ENCODE peak calls at places on chromosomes 1 and 21, in eight cellular contexts. E is CD8-positive, alpha-beta T cell; D is globus pallidus; W is HTR-8/SVneo; U is adrenal gland; F is HEK293T; Q is anterior cingulate cortex; M is glutamatergic neuron. H is an unnamed sample.
A peak's percentile ranks its signal among the peaks of the same experiment; 100 is the strongest.

GRCh38 chr1:38680801-38681510 is 178.6 kb downstream of the RRAGC start:
- DNase-seq in M (no peak), E (no peak), F (no peak), W (no peak), Q (no peak), D (no peak), U (peak; percentile 19), H (no peak)

GRCh38 chr1:100455478-100456072 is 82.4 kb upstream of the GPR88 start:
- DNase-seq in E (no peak), W (no peak), F (no peak), D (no peak), M (no peak), Q (no peak), U (no peak), H (no peak)

GRCh38 chr1:167984886-167985489 is 48.1 kb upstream of the MPC2 start:
- DNase-seq in W (no peak), M (no peak), D (no peak), U (no peak), E (no peak), F (no peak), Q (no peak), H (no peak)

GRCh38 chr1:86054396-86054795 is 102.2 kb downstream of the COL24A1 start:
- DNase-seq in D (no peak), W (no peak), E (no peak), F (no peak), U (no peak), M (no peak), Q (no peak), H (no peak)

GRCh38 chr1:245099401-245099800 is 55.4 kb upstream of the KIF26B start:
- DNase-seq in D (peak; percentile 59), F (no peak), Q (no peak), E (no peak), M (no peak), W (no peak), U (no peak), H (no peak)

GRCh38 chr1:168731244-168731643 is 2.2 kb upstream of the DPT start:
- DNase-seq in F (no peak), W (no peak), D (no peak), Q (no peak), E (no peak), M (no peak), U (no peak), H (no peak)

GRCh38 chr1:200116324-200116723 is 88.8 kb downstream of the NR5A2 start:
- DNase-seq in E (no peak), D (no peak), F (no peak), Q (no peak), M (no peak), U (no peak), W (no peak), H (no peak)

GRCh38 chr1:110631836-110632620 is 25.9 kb upstream of the KCNA2 start:
- DNase-seq in F (no peak), Q (no peak), U (no peak), D (no peak), M (no peak), W (no peak), E (no peak), H (no peak)

GRCh38 chr1:179955318-179955638 is 668 bp downstream of the CEP350 start:
- DNase-seq in E (no peak), M (no peak), U (no peak), W (peak; percentile 10), Q (no peak), D (peak; percentile 40), F (no peak), H (no peak)

GRCh38 chr1:41612953-41613352 is 128.5 kb upstream of the EDN2 start:
- DNase-seq in Q (no peak), F (no peak), D (no peak), E (no peak), M (no peak), W (no peak), U (no peak), H (peak; percentile 54)

GRCh38 chr1:39829791-39830533 is 41.3 kb upstream of the BMP8B start:
- DNase-seq in E (no peak), Q (no peak), W (peak; percentile 23), F (no peak), U (no peak), D (no peak), M (no peak), H (no peak)

GRCh38 chr1:81446006-81446669 is 354.6 kb upstream of the ADGRL2 start:
- DNase-seq in D (no peak), Q (peak; percentile 1), E (no peak), W (no peak), F (no peak), M (no peak), U (no peak), H (peak; percentile 22)

GRCh38 chr1:145891143-145891542 is 5.5 kb upstream of the ANKRD35 start:
- DNase-seq in F (no peak), W (no peak), E (no peak), M (no peak), U (no peak), Q (no peak), D (no peak), H (no peak)

GRCh38 chr1:216178266-216178665 is 245.0 kb downstream of the USH2A start:
- DNase-seq in Q (no peak), M (no peak), U (no peak), E (no peak), W (no peak), D (no peak), F (no peak), H (no peak)

GRCh38 chr1:203287109-203287893 is 18.0 kb upstream of the BTG2 start:
- DNase-seq in F (no peak), U (peak; percentile 76), E (peak; percentile 78), M (peak; percentile 54), Q (no peak), D (peak; percentile 73), W (no peak), H (peak; percentile 68)

GRCh38 chr1:166974647-166975345 is 544 bp downstream of the ILDR2 start:
- DNase-seq in Q (peak; percentile 48), E (peak; percentile 11), M (no peak), U (no peak), D (peak; percentile 45), F (no peak), W (no peak), H (no peak)

GRCh38 chr21:26007911-26008579 is 162.5 kb downstream of the APP start:
- DNase-seq in E (no peak), D (peak; percentile 62), F (no peak), Q (no peak), U (no peak), M (no peak), W (no peak), H (no peak)

GRCh38 chr1:181190362-181191035 is 102.0 kb downstream of the IER5 start:
- DNase-seq in M (no peak), U (no peak), Q (peak; percentile 18), F (no peak), D (no peak), E (no peak), W (no peak), H (peak; percentile 16)

GRCh38 chr1:27536767-27537166 is 46.8 kb upstream of the WASF2 start:
- DNase-seq in M (peak; percentile 65), U (peak; percentile 83), F (peak; percentile 53), W (no peak), D (peak; percentile 82), Q (peak; percentile 89), E (no peak), H (peak; percentile 77)

GRCh38 chr1:212781225-212781624 is 10.4 kb downstream of the NSL1 start:
- DNase-seq in E (no peak), F (no peak), D (no peak), U (no peak), Q (no peak), W (no peak), M (no peak), H (no peak)

GRCh38 chr1:206821493-206821892 is 43.9 kb upstream of the IL20 start:
- DNase-seq in D (no peak), U (no peak), M (no peak), E (no peak), Q (no peak), F (no peak), W (no peak), H (no peak)

GRCh38 chr21:25457411-25457810 is 149.9 kb downstream of the MRPL39 start:
- DNase-seq in M (no peak), F (no peak), Q (no peak), W (peak; percentile 62), U (no peak), D (no peak), E (no peak), H (no peak)

GRCh38 chr1:4933232-4933631 is 278.8 kb downstream of the AJAP1 start:
- DNase-seq in E (no peak), U (no peak), Q (no peak), M (no peak), F (no peak), W (no peak), D (no peak), H (no peak)

GRCh38 chr1:8570435-8570834 is 247.0 kb downstream of the RERE start:
- DNase-seq in E (no peak), U (no peak), D (no peak), W (no peak), M (no peak), F (no peak), Q (no peak), H (no peak)

GRCh38 chr1:45340816-45341215 is 576 bp upstream of the MUTYH start:
- DNase-seq in W (no peak), D (no peak), E (no peak), F (no peak), U (no peak), Q (no peak), M (no peak), H (no peak)

H was measured in right cardiac atrium.